ENCODE peak calls at places on chromosomes 3 and 15, in nine cellular contexts. Q is activated T-cell treated with anti-CD3 and anti-CD28 coated beads for 48 hours, J is EH, H is RPMI8226, C is iris pigment epithelial cell, K is ACHN, L is AG08396, B is Kasumi-1, P is aorta. F is an unnamed sample.

GRCh38 chr3:9915252-9916141 is 1.4 kb upstream of the IL17RC start:
- DNase-seq in B (peak), K (peak), L (peak), J (peak), C (peak), H (peak), Q (peak), P (peak), F (peak)

GRCh38 chr15:94875550-94875949 is 644.2 kb downstream of the MCTP2 start:
- DNase-seq in C (no peak), K (no peak), P (no peak), Q (no peak), B (no peak), L (no peak), H (no peak), J (no peak), F (no peak)

GRCh38 chr3:123447749-123448502 is 964 bp downstream of the ADCY5 start:
- DNase-seq in B (peak), C (peak), H (no peak), L (no peak), P (peak), Q (peak), K (no peak), J (peak), F (no peak)

GRCh38 chr3:129597087-129597791 is 9.2 kb downstream of the PLXND1 start:
- DNase-seq in J (peak), P (no peak), L (peak), H (no peak), K (no peak), Q (no peak), B (peak), C (peak), F (peak)

GRCh38 chr15:48373855-48374421 is 42.7 kb downstream of the DUT start:
- DNase-seq in H (no peak), Q (no peak), L (no peak), C (peak), J (peak), P (peak), K (peak), B (no peak), F (peak)

GRCh38 chr3:29286841-29287240 is 6.0 kb downstream of the RBMS3 start:
- DNase-seq in P (no peak), J (peak), K (no peak), C (peak), H (no peak), L (no peak), Q (no peak), B (no peak), F (peak)

GRCh38 chr3:37729119-37729518 is 132.6 kb upstream of the CTDSPL start:
- DNase-seq in J (peak), L (no peak), H (no peak), B (no peak), P (no peak), K (no peak), C (peak), Q (no peak), F (peak)

GRCh38 chr3:180827171-180827570 is 85.3 kb upstream of the FXR1 start:
- DNase-seq in B (no peak), L (no peak), K (no peak), Q (no peak), P (no peak), H (no peak), J (no peak), C (no peak), F (no peak)

GRCh38 chr15:51793521-51793920 is 35.9 kb upstream of the TMOD3 start:
- DNase-seq in K (no peak), B (no peak), C (peak), Q (no peak), P (no peak), J (peak), H (peak), L (no peak), F (peak)

GRCh38 chr3:187914231-187914630 is 169.0 kb upstream of the BCL6 start:
- DNase-seq in L (no peak), B (no peak), J (peak), C (peak), P (no peak), Q (no peak), H (no peak), K (no peak), F (no peak)

GRCh38 chr3:37993811-37994638 is 3.4 kb downstream of the VILL start:
- DNase-seq in K (peak), B (peak), C (peak), J (peak), Q (peak), P (peak), H (peak), L (peak), F (peak)

GRCh38 chr15:98874773-98875172 is 132.8 kb downstream of the PGPEP1L start:
- DNase-seq in Q (no peak), P (no peak), H (peak), L (no peak), K (no peak), B (no peak), C (no peak), J (peak), F (no peak)

GRCh38 chr3:190319660-190320059 is 2.6 kb downstream of the CLDN1 start:
- DNase-seq in L (no peak), J (no peak), B (no peak), K (no peak), Q (peak), H (no peak), C (peak), P (no peak), F (no peak)

GRCh38 chr3:62142696-62143095 is 230.7 kb downstream of the FEZF2 start:
- DNase-seq in L (no peak), C (no peak), H (no peak), K (no peak), P (no peak), J (no peak), Q (no peak), B (no peak), F (no peak)

GRCh38 chr15:35182841-35183479 is 97.9 kb upstream of the NANOGP8 start:
- DNase-seq in C (no peak), P (no peak), Q (no peak), L (no peak), H (no peak), J (no peak), K (no peak), B (no peak), F (no peak)

GRCh38 chr3:16174976-16175901 is 759 bp downstream of the GALNT15 start:
- DNase-seq in K (no peak), H (no peak), P (no peak), J (no peak), C (no peak), Q (no peak), L (no peak), B (no peak), F (no peak)